ENCODE peak calls at places on chromosomes 4 and X, in six cellular contexts. D is astrocyte; Q is HT-29; I is stimulated activated CD8-positive, alpha-beta memory T cell treated with anti-CD3 and anti-CD28 coated beads, Interleukin-7, amount 100 ng/mL, for 1 hour; S is NCI-H345; X is left ventricle myocardium superior. K is an unnamed sample.

GRCh38 chr4:149296503-149296902 is 519.1 kb downstream of the IQCM start:
- DNase-seq in D (no peak), Q (no peak), I (no peak), S (no peak), X (no peak), K (no peak)

GRCh38 chr4:34198966-34199365 is 2045.3 kb downstream of the ARAP2 start:
- DNase-seq in D (no peak), Q (no peak), I (no peak), S (no peak), X (no peak), K (no peak)

GRCh38 chrX:71224098-71224708 is 1.2 kb downstream of the GJB1 start:
- DNase-seq in D (no peak), Q (no peak), I (no peak), S (no peak), X (no peak), K (no peak)

GRCh38 chr4:8760561-8760960 is 111.1 kb downstream of the HMX1 start:
- DNase-seq in D (no peak), Q (no peak), I (no peak), S (no peak), X (peak), K (peak)

GRCh38 chr4:10006236-10006603 is 15.1 kb downstream of the SLC2A9 start:
- DNase-seq in D (peak), Q (peak), I (no peak), S (peak), X (no peak), K (no peak)

GRCh38 chrX:1391370-1391706 is 575 bp downstream of the SLC25A6 start:
- DNase-seq in D (no peak), Q (peak), I (no peak), S (no peak), X (peak), K (no peak)

GRCh38 chrX:644304-645023 is 13.9 kb downstream of the SHOX start:
- DNase-seq in D (no peak), Q (no peak), I (no peak), S (no peak), X (no peak), K (no peak)

GRCh38 chr4:142142403-142142802 is 506.0 kb downstream of the IL15 start:
- DNase-seq in D (no peak), Q (no peak), I (no peak), S (no peak), X (no peak), K (no peak)

GRCh38 chrX:134885336-134886016 is 105.3 kb upstream of the SMIM10 start:
- DNase-seq in D (peak), Q (peak), I (no peak), S (no peak), X (no peak), K (no peak)

GRCh38 chr4:26584725-26585124 is 841 bp downstream of the TBC1D19 start:
- DNase-seq in D (no peak), Q (no peak), I (no peak), S (no peak), X (no peak), K (no peak)

GRCh38 chr4:40143926-40144508 is 52.8 kb upstream of the RHOH start:
- DNase-seq in D (no peak), Q (no peak), I (no peak), S (no peak), X (no peak), K (no peak)

GRCh38 chr4:71186257-71186565 is 152.6 kb upstream of the SLC4A4 start:
- DNase-seq in D (no peak), Q (peak), I (no peak), S (no peak), X (no peak), K (no peak)

GRCh38 chr4:175560628-175561027 is 251.4 kb downstream of the GPM6A start:
- DNase-seq in D (peak), Q (peak), I (no peak), S (peak), X (no peak), K (no peak)

GRCh38 chrX:154980330-154981115 is 42.0 kb downstream of the F8 start:
- DNase-seq in D (peak), Q (peak), I (peak), S (peak), X (peak), K (no peak)

GRCh38 chr4:54930226-54930625 is 195.2 kb downstream of the KDR start:
- DNase-seq in D (peak), Q (no peak), I (no peak), S (no peak), X (no peak), K (no peak)

GRCh38 chrX:150926791-150927190 is 28.3 kb upstream of the CD99L2 start:
- DNase-seq in D (no peak), Q (no peak), I (no peak), S (no peak), X (no peak), K (no peak)

GRCh38 chr4:19776021-19776459 is 475.7 kb upstream of the SLIT2 start:
- DNase-seq in D (peak), Q (no peak), I (no peak), S (peak), X (no peak), K (no peak)